ENCODE peak calls at places on chromosomes 16 and 17, in seven cellular contexts. X is kidney tubule cell, O is cardiac muscle cell, F is colonic mucosa, G is mesenchymal stem cell, N is ELF-1, M is GM13977. T is an unnamed sample.

GRCh38 chr17:78819402-78819801 is 21.2 kb downstream of the USP36 start:
- DNase-seq in O (no peak), G (no peak), N (no peak), F (no peak), M (no peak), X (no peak), T (no peak)

GRCh38 chr17:40827746-40828453 is 5.5 kb upstream of the KRT10 start:
- DNase-seq in O (peak; percentile 35), G (peak; percentile 22), M (no peak), X (no peak), N (no peak), F (no peak), T (no peak)

GRCh38 chr17:142102-142661 is 4.8 kb downstream of the SCGB1C2 start:
- DNase-seq in X (peak; percentile 30), O (peak; percentile 8), N (no peak), F (peak; percentile 13), G (peak; percentile 59), M (no peak), T (peak; percentile 63)

GRCh38 chr16:54921229-54921824 is 9.3 kb upstream of the IRX5 start:
- DNase-seq in X (peak; percentile 14), M (no peak), F (no peak), O (peak; percentile 17), N (no peak), G (peak; percentile 19), T (no peak)

GRCh38 chr17:45241315-45242011 is 19.8 kb downstream of the FMNL1 start:
- DNase-seq in O (no peak), X (peak; percentile 18), F (peak; percentile 62), G (no peak), M (no peak), N (no peak), T (no peak)

GRCh38 chr16:57514891-57515600 is 21.3 kb downstream of the CCDC102A start:
- DNase-seq in O (no peak), N (peak; percentile 82), X (no peak), F (no peak), G (no peak), M (no peak), T (no peak)

GRCh38 chr17:43952351-43952723 is 1.4 kb downstream of the PYY start:
- DNase-seq in M (no peak), F (no peak), N (peak; percentile 68), G (peak; percentile 23), O (peak; percentile 10), X (no peak), T (no peak)

GRCh38 chr16:72853575-72853974 is 194.4 kb downstream of the ZFHX3 start:
- DNase-seq in O (no peak), X (no peak), G (no peak), M (no peak), F (no peak), N (no peak), T (peak; percentile 4)

GRCh38 chr17:11880714-11881113 is 116.6 kb downstream of the ZNF18 start:
- DNase-seq in F (peak; percentile 23), N (peak; percentile 18), O (peak; percentile 2), M (no peak), X (peak; percentile 68), G (no peak), T (no peak)

GRCh38 chr16:57618306-57619132 is 9.9 kb upstream of the ADGRG1 start:
- DNase-seq in F (no peak), G (no peak), N (no peak), M (no peak), O (peak; percentile 33), X (no peak), T (peak; percentile 66)

GRCh38 chr16:9597967-9598730 is 506.7 kb downstream of the HAPSTR1 start:
- DNase-seq in G (no peak), O (no peak), X (no peak), N (no peak), F (no peak), M (no peak), T (no peak)

GRCh38 chr16:73002836-73003235 is 45.1 kb downstream of the ZFHX3 start:
- DNase-seq in G (peak; percentile 15), M (no peak), N (no peak), X (no peak), O (no peak), F (no peak), T (no peak)

GRCh38 chr16:86519649-86520316 is 9.5 kb downstream of the FOXF1 start:
- DNase-seq in O (peak; percentile 59), G (peak; percentile 89), F (peak; percentile 57), M (peak; percentile 83), X (peak; percentile 59), N (peak; percentile 83), T (no peak)

GRCh38 chr17:41061969-41062368 is 2.1 kb upstream of the KRTAP2-3 start:
- DNase-seq in F (no peak), N (no peak), O (peak; percentile 47), G (peak; percentile 70), M (no peak), X (peak; percentile 97), T (no peak)

GRCh38 chr16:69761983-69762842 is at the start of gene WWP2:
- DNase-seq in G (peak; percentile 53), N (peak; percentile 93), M (peak; percentile 86), X (peak; percentile 88), F (peak; percentile 75), O (peak; percentile 73), T (peak; percentile 84)

GRCh38 chr17:71458322-71458721 is 662.5 kb upstream of the SOX9 start:
- DNase-seq in F (no peak), N (no peak), M (no peak), G (no peak), X (no peak), O (no peak), T (no peak)

GRCh38 chr17:42342242-42343008 is 45.8 kb downstream of the STAT3 start:
- DNase-seq in M (no peak), F (no peak), G (peak; percentile 81), N (no peak), O (no peak), X (no peak), T (no peak)

GRCh38 chr17:42153919-42154491 is 784 bp downstream of the RAB5C start:
- DNase-seq in F (peak; percentile 35), N (peak; percentile 81), M (no peak), O (peak; percentile 41), X (peak; percentile 35), G (peak; percentile 69), T (no peak)